ENCODE peak calls at places on chromosomes 2 and 18, in eight cellular contexts. A is MCF 10A, S is GM12865, D is chondrocyte, J is tibial nerve, E is choroid plexus epithelial cell, N is astrocyte of the cerebellum, Q is astrocyte. M is an unnamed sample.

GRCh38 chr2:189149981-189150380 is 29.6 kb downstream of the COL5A2 start:
- DNase-seq in E (peak; percentile 69), N (peak; percentile 57), S (no peak), Q (peak; percentile 77), A (peak; percentile 13), D (no peak), J (no peak), M (no peak)

GRCh38 chr2:131004446-131005209 is 88.6 kb downstream of the FAM168B start:
- DNase-seq in Q (no peak), S (no peak), N (no peak), D (no peak), A (no peak), E (no peak), J (no peak), M (peak; percentile 8)

GRCh38 chr2:207311316-207312005 is 145.7 kb upstream of the KLF7 start:
- DNase-seq in N (peak; percentile 24), E (peak; percentile 100), S (peak; percentile 52), D (no peak), Q (peak; percentile 85), J (peak; percentile 41), A (peak; percentile 97), M (peak; percentile 65)

GRCh38 chr2:10911291-10912075 is at the start of gene KCNF1:
- DNase-seq in A (peak; percentile 51), S (no peak), J (no peak), D (no peak), Q (peak; percentile 52), E (peak; percentile 53), N (peak; percentile 35), M (no peak)

GRCh38 chr2:38907242-38907641 is 17.6 kb downstream of the ARHGEF33 start:
- DNase-seq in E (no peak), D (no peak), J (no peak), S (no peak), N (no peak), A (no peak), Q (no peak), M (no peak)

GRCh38 chr2:200158586-200159365 is 147.7 kb upstream of the SPATS2L start:
- DNase-seq in N (no peak), Q (no peak), J (no peak), S (no peak), E (no peak), A (no peak), D (no peak), M (no peak)

GRCh38 chr2:189191766-189192165 is 12.2 kb upstream of the COL5A2 start:
- DNase-seq in N (no peak), J (no peak), A (no peak), Q (peak; percentile 63), S (no peak), D (no peak), E (no peak), M (no peak)

GRCh38 chr2:168432565-168433186 is 23.4 kb upstream of the CERS6 start:
- DNase-seq in Q (no peak), E (peak; percentile 62), D (no peak), S (peak; percentile 89), N (no peak), J (no peak), A (no peak), M (no peak)

GRCh38 chr2:95323347-95324155 is 26.4 kb downstream of the KCNIP3 start:
- DNase-seq in E (peak; percentile 16), D (no peak), Q (no peak), J (no peak), N (no peak), A (peak; percentile 80), S (peak; percentile 19), M (no peak)

GRCh38 chr2:71646028-71646427 is 192.7 kb downstream of the DYSF start:
- DNase-seq in N (peak; percentile 45), E (peak; percentile 45), Q (peak; percentile 82), J (no peak), A (peak; percentile 67), D (no peak), S (no peak), M (no peak)

GRCh38 chr2:25375371-25375988 is 33.8 kb upstream of the DNMT3A start:
- DNase-seq in Q (no peak), J (no peak), N (no peak), E (no peak), D (peak; percentile 63), S (no peak), A (no peak), M (no peak)

GRCh38 chr2:236317938-236318396 is 53.8 kb upstream of the ASB18 start:
- DNase-seq in Q (no peak), A (no peak), J (no peak), E (no peak), S (no peak), N (no peak), D (no peak), M (no peak)

GRCh38 chr18:13137939-13138821 is 80.4 kb upstream of the LDLRAD4 start:
- DNase-seq in J (peak; percentile 71), N (no peak), E (no peak), S (peak; percentile 70), A (no peak), D (no peak), Q (no peak), M (peak; percentile 92)

GRCh38 chr2:236793041-236794011 is 223.7 kb downstream of the ACKR3 start:
- DNase-seq in E (no peak), D (no peak), Q (no peak), S (no peak), A (no peak), N (no peak), J (no peak), M (no peak)

GRCh38 chr2:64854773-64855237 is 134.4 kb upstream of the SLC1A4 start:
- DNase-seq in D (no peak), N (no peak), Q (no peak), J (peak; percentile 63), S (no peak), A (no peak), E (peak; percentile 80), M (no peak)

GRCh38 chr2:31729442-31730092 is 148.8 kb upstream of the SRD5A2 start:
- DNase-seq in D (no peak), N (no peak), A (peak; percentile 68), E (peak; percentile 55), Q (no peak), J (no peak), S (peak; percentile 47), M (peak; percentile 19)
- TF ChIP-seq CTCF in D (peak; percentile 70), N (peak; percentile 35), A (peak; percentile 65), E (peak; percentile 56), Q (peak; percentile 15), J (no peak), S (peak; percentile 48), M (peak; percentile 41)

GRCh38 chr2:102235491-102235890 is 48.7 kb downstream of the IL1RL2 start:
- DNase-seq in E (peak; percentile 56), N (no peak), A (peak; percentile 44), J (no peak), Q (no peak), D (no peak), S (no peak), M (no peak)
- TF ChIP-seq CTCF in E (peak; percentile 63), N (no peak), A (peak; percentile 24), J (no peak), Q (peak; percentile 13), D (no peak), S (peak; percentile 9), M (no peak)

DNA sequence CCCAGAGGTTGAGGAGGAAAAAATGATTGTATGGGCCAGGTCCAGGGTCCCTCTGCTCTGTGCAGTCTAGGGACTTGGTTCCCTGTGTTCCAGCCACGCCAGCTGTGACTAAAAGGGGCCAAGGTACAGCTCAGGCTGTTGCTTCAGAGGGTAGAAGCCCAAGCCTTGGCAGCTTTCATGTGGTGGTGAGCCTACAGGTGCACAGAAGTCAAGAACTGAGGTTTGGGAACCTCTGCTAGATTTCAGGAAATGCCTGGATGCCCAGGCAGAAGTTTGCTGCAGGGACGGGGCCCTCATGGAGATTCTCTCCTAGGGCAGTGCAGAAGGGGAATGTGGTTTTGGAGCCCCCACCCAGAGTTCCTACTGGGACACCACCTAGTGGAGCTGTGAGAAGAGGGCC is 10.6 kb upstream of the MBP start:
- DNase-seq in E (no peak), N (no peak), A (no peak), Q (no peak), S (no peak), J (no peak), D (no peak), M (no peak)
- TF ChIP-seq CTCF in E (no peak), N (no peak), A (no peak), Q (no peak), S (no peak), J (no peak), D (no peak), M (no peak)

GRCh38 chr2:159774370-159774990 is 23.5 kb downstream of the CD302 start:
- DNase-seq in S (no peak), Q (no peak), D (no peak), E (no peak), A (no peak), J (no peak), N (no peak), M (no peak)

GRCh38 chr2:159775006-159775405 is 23.0 kb downstream of the CD302 start:
- DNase-seq in D (no peak), N (no peak), E (peak; percentile 30), A (no peak), Q (no peak), S (no peak), J (no peak), M (no peak)

GRCh38 chr2:159773426-159773825 is 24.6 kb downstream of the CD302 start:
- DNase-seq in E (peak; percentile 68), D (no peak), N (no peak), J (no peak), S (no peak), Q (no peak), A (no peak), M (no peak)

GRCh38 chr2:159773876-159774275 is 24.1 kb downstream of the CD302 start:
- DNase-seq in A (no peak), J (no peak), S (no peak), D (no peak), Q (no peak), N (no peak), E (peak; percentile 24), M (no peak)

DNA sequence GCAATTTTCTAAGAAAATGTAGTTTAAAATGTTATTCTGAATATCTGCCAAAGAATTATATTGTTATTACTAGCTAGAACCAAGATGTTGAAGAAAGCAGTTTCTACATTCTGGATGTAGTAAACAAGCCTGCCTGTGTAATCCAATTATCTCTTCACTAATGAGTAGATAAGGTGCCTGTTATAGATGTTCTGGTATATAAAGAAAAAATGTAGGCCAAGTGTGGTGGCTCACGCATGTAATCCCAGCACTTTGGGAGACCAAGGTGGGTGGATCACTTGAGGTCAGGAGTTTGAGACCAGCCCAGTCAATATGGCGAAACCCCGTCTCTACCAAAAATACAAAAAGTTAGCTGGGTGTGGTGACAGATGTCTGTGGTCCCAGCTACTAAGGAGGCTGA is 28.9 kb downstream of the CD302 start:
- DNase-seq in A (no peak), S (no peak), D (no peak), J (no peak), N (no peak), Q (no peak), E (no peak), M (no peak)
- TF ChIP-seq CTCF in A (no peak), S (no peak), D (no peak), J (no peak), N (no peak), Q (no peak), E (no peak), M (no peak)

GRCh38 chr18:47323158-47323557 is 71.7 kb upstream of the SKOR2 start:
- DNase-seq in N (no peak), Q (peak; percentile 6), E (no peak), A (peak; percentile 55), D (no peak), S (no peak), J (no peak), M (no peak)
- TF ChIP-seq CTCF in N (no peak), Q (no peak), E (no peak), A (no peak), D (no peak), S (no peak), J (no peak), M (no peak)